ENCODE peak calls at places on chromosomes 4 and X, in ten cellular contexts. O, S, U, J, M, Y, N, C, X and L are unnamed samples. For H3K4me1, the result is how much of the 10 kb centered on the place peaks cover.

GRCh38 chr4:82975792-82976191 is 34.8 kb downstream of the LIN54 start:
- DNase-seq in C (peak), S (peak), O (no peak), J (no peak), Y (no peak), U (no peak), X (no peak), M (no peak), N (no peak), L (no peak)

GRCh38 chr4:30268370-30268769 is 451.8 kb upstream of the PCDH7 start:
- DNase-seq in C (no peak), Y (no peak), J (no peak), M (no peak), U (no peak), X (no peak), N (no peak), O (no peak), S (no peak), L (no peak)

GRCh38 chrX:117871796-117872195 is 244.8 kb downstream of the KLHL13 start:
- DNase-seq in O (no peak), M (no peak), U (no peak), J (no peak), N (no peak), S (no peak), C (no peak), X (no peak), Y (no peak), L (no peak)

GRCh38 chrX:4263005-4263404 is 549.6 kb upstream of the PRKX start:
- DNase-seq in J (no peak), C (peak), O (no peak), N (peak), M (no peak), S (no peak), Y (no peak), U (peak), X (no peak), L (peak)

GRCh38 chr4:37517326-37517725 is 168.8 kb downstream of the RELL1 start:
- DNase-seq in M (no peak), U (no peak), S (no peak), Y (no peak), C (no peak), O (no peak), N (no peak), X (no peak), J (no peak), L (no peak)

GRCh38 chr4:7068279-7068842 is 497 bp upstream of the GRPEL1 start:
- DNase-seq in U (no peak), N (no peak), S (no peak), X (no peak), J (no peak), O (no peak), C (no peak), M (no peak), Y (no peak), L (no peak)

GRCh38 chr4:78936989-78937388 is 2.2 kb downstream of the PAQR3 start:
- DNase-seq in Y (no peak), O (no peak), N (no peak), X (no peak), U (peak), C (no peak), S (no peak), M (no peak), J (no peak), L (no peak)

GRCh38 chr4:22514431-22514830 is 1.4 kb downstream of the ADGRA3 start:
- DNase-seq in S (no peak), X (no peak), N (no peak), Y (no peak), O (no peak), M (no peak), J (no peak), C (peak), U (no peak), L (peak)

GRCh38 chr4:86940176-86940575 is 5.4 kb downstream of the AFF1 start:
- DNase-seq in C (peak), J (no peak), X (no peak), U (no peak), O (no peak), M (no peak), Y (no peak), N (no peak), S (no peak), L (no peak)

GRCh38 chr4:86942185-86942666 is 7.4 kb downstream of the AFF1 start:
- DNase-seq in S (peak), C (peak), J (no peak), O (no peak), N (no peak), Y (no peak), M (no peak), X (no peak), U (no peak), L (no peak)

GRCh38 chr4:86939123-86939522 is 4.3 kb downstream of the AFF1 start:
- DNase-seq in N (no peak), O (no peak), M (no peak), J (no peak), S (no peak), C (peak), U (no peak), X (no peak), Y (no peak), L (no peak)

GRCh38 chr4:86940920-86941460 is 6.2 kb downstream of the AFF1 start:
- DNase-seq in N (no peak), C (no peak), Y (no peak), X (no peak), J (no peak), O (no peak), S (no peak), U (no peak), M (no peak), L (no peak)

GRCh38 chr4:86939737-86940141 is 4.9 kb downstream of the AFF1 start:
- DNase-seq in S (no peak), U (no peak), Y (no peak), X (no peak), J (no peak), N (no peak), C (no peak), M (peak), O (peak), L (no peak)
- H3K4me3 ChIP-seq in S (no peak), U (no peak), Y (no peak), X (no peak), J (no peak), N (no peak), C (peak), M (no peak), O (peak), L (no peak)

GRCh38 chrX:40468033-40468979 is 112.5 kb upstream of the ATP6AP2 start:
- DNase-seq in X (peak), N (peak), S (peak), O (peak), U (peak), M (peak), Y (peak), J (peak), C (peak), L (peak)

GRCh38 chrX:40462797-40463196 is 118.0 kb upstream of the ATP6AP2 start:
- DNase-seq in Y (no peak), O (no peak), M (no peak), J (no peak), C (no peak), X (no peak), N (no peak), U (no peak), S (peak), L (no peak)

GRCh38 chrX:40470830-40471429 is 109.8 kb upstream of the ATP6AP2 start:
- DNase-seq in X (no peak), J (no peak), U (peak), S (no peak), C (no peak), O (no peak), N (no peak), M (no peak), Y (no peak), L (no peak)

GRCh38 chrX:40469316-40469715 is 111.5 kb upstream of the ATP6AP2 start:
- DNase-seq in Y (no peak), O (no peak), S (no peak), X (no peak), U (no peak), M (no peak), N (no peak), C (no peak), J (no peak), L (no peak)

DNA sequence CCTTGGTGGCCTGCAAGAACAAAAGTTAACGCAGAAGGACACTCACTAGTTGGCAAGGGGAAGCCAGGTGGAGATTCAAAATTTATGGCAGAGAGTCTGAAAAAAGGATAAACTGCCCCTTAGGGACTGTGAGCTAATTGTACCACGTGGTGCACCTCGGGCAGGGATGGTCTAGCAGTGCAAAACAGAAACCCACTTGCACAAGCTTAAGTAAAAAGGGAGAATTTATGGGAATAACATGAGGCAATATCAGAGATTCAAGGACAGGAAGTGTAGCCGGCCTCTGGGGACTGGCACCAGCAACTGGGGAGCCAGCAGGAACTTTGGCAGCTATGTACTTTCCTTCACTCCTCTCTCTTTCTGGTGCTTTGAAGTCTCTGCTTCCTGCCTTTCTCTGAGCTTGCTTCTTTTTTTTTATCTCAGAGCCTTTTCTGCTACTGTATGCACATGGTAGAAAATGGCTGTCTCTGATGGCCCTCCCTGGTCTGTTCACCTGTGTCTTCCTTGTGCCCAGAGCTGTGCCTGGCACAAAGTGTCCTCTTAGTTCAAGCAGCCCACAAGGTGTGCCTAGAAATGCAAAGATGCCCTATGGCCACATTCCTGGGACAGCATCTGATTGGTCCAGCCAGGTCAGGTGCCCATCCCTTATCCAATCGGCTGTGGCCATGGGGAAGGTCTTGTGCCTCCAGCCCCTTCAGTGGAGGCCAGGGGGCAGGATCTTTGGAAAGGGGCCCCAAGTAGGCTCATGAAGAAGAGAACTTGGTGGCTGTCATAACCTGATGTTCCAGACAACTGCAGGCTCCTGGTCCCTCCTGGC is 114.8 kb upstream of the ATP6AP2 start:
- DNase-seq in Y (no peak), C (no peak), U (no peak), M (no peak), X (peak), N (no peak), S (peak), J (no peak), O (no peak), L (peak)
- H3K4me1 ChIP-seq in Y (under half), C (under half), U (under half), M (under half), X (under half), N (under half), S (under half), J (under half), O (under half), L (under half)

GRCh38 chr4:68347845-68348244 is 2.0 kb downstream of the YTHDC1 start:
- DNase-seq in C (no peak), S (no peak), Y (no peak), N (no peak), M (no peak), U (no peak), X (no peak), J (no peak), O (no peak), L (no peak)

GRCh38 chr4:68344785-68345184 is 5.1 kb downstream of the YTHDC1 start:
- DNase-seq in O (no peak), Y (no peak), X (no peak), S (no peak), U (no peak), C (no peak), J (no peak), M (no peak), N (no peak), L (no peak)

GRCh38 chr4:68348577-68348976 is 1.3 kb downstream of the YTHDC1 start:
- DNase-seq in O (no peak), M (no peak), Y (no peak), C (peak), J (no peak), X (no peak), N (peak), S (no peak), U (no peak), L (peak)

GRCh38 chr4:68344049-68344448 is 5.8 kb downstream of the YTHDC1 start:
- DNase-seq in N (no peak), S (no peak), M (no peak), J (no peak), U (no peak), Y (no peak), C (no peak), X (no peak), O (no peak), L (no peak)

DNA sequence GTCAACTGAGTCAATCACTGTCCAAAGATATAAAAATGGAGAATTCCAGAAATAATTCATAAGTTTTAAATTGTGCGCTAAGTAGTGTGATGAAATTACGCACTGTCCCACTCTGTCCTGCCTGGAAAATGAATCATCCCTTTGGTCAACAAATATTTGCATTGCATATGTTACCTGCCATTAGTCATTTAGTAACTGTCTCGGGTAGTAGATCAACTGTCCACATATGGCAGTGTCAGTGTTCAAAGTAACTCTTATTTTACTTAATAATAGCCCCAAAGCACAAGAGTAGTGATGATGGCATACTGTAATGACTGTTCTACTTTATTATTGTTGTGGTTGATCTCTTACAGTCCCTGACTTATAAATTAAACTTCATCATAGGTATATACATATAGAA is 3.4 kb downstream of the YTHDC1 start:
- DNase-seq in Y (no peak), X (no peak), S (no peak), U (no peak), C (no peak), N (no peak), O (no peak), M (no peak), J (no peak), L (no peak)
- H3K4me3 ChIP-seq in Y (no peak), X (no peak), S (peak), U (no peak), C (peak), N (no peak), O (no peak), M (no peak), J (no peak), L (no peak)

DNA sequence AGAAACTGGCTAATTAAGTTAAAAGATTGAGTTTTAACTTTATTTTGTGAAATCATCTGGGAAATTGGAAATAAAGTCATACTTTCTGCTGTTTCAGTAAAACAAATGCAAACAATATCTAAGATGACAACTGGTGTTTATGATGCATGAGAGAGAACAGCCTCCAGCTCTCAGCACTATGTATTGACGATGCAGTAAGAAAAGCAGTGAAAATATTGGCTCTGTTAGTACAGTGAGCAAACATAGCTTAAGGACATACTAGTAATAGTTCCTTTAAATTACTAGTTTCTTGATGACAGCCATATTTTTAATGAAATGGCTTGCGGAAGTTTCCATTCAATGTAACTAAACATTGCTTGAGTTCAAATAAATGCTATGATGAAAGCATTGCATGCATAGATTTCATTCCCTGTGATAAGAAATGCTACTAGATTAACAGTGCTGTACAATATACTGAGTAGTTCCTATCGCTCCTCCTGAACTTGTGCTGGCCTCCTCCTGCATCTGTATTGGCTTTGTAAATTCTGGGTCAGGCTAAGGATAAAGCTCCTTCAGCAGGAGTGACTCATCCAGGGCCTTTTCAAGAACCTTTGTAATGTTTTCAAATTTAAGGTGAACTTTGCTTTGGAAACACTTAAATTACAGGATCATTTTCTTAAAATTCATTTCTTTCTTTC is 11.6 kb downstream of the ARHGAP24 start:
- DNase-seq in M (no peak), S (peak), C (peak), X (no peak), U (peak), O (no peak), Y (no peak), J (no peak), N (no peak), L (no peak)
- H3K4me1 ChIP-seq in M (under half), S (under half), C (under half), X (under half), U (under half), O (under half), Y (under half), J (under half), N (under half), L (under half)

GRCh38 chr4:122873752-122874151 is 47.1 kb downstream of the FGF2 start:
- DNase-seq in N (no peak), O (no peak), Y (no peak), X (no peak), U (no peak), S (peak), M (no peak), J (no peak), C (peak), L (no peak)

GRCh38 chr4:122875949-122876348 is 46.4 kb downstream of the NUDT6 start:
- DNase-seq in U (no peak), C (no peak), N (no peak), O (no peak), J (no peak), X (no peak), Y (no peak), M (no peak), S (no peak), L (no peak)

GRCh38 chr4:122876456-122876855 is 45.9 kb downstream of the NUDT6 start:
- DNase-seq in J (no peak), U (no peak), Y (no peak), S (no peak), M (no peak), N (no peak), O (no peak), X (no peak), C (no peak), L (no peak)

GRCh38 chr4:122873146-122873545 is 46.5 kb downstream of the FGF2 start:
- DNase-seq in X (no peak), U (no peak), J (no peak), Y (no peak), C (no peak), N (no peak), S (no peak), O (no peak), M (no peak), L (no peak)

GRCh38 chr4:122874194-122874593 is 47.6 kb downstream of the FGF2 start:
- DNase-seq in J (no peak), U (peak), Y (no peak), C (peak), S (peak), X (no peak), M (no peak), N (no peak), O (no peak), L (no peak)
- H3K4me3 ChIP-seq in J (no peak), U (no peak), Y (no peak), C (peak), S (no peak), X (no peak), M (no peak), N (no peak), O (no peak), L (no peak)

GRCh38 chr4:56440983-56441382 is 4.9 kb downstream of the PAICS start:
- DNase-seq in C (no peak), X (no peak), U (no peak), O (no peak), M (no peak), N (peak), Y (no peak), S (no peak), J (no peak), L (no peak)
- H3K4me1 ChIP-seq in C (under half), X (under half), U (under half), O (under half), M (under half), N (under half), Y (under half), S (under half), J (under half), L (under half)

GRCh38 chr4:156255205-156255604 is 301.5 kb upstream of the CTSO start:
- DNase-seq in N (no peak), Y (no peak), X (no peak), S (no peak), M (no peak), J (no peak), O (no peak), U (no peak), C (no peak), L (no peak)
- H3K4me3 ChIP-seq in N (no peak), Y (no peak), X (no peak), S (no peak), M (no peak), J (no peak), O (no peak), U (no peak), C (no peak), L (no peak)

GRCh38 chr4:53584658-53585057 is 6.6 kb downstream of the LNX1 start:
- DNase-seq in S (no peak), U (no peak), N (no peak), Y (no peak), O (no peak), C (no peak), M (no peak), J (no peak), X (no peak), L (no peak)
- H3K4me1 ChIP-seq in S (under half), U (under half), N (under half), Y (under half), O (under half), C (under half), M (under half), J (under half), X (under half), L (under half)